ENCODE peak calls at places on chromosomes 13 and 19, in six cellular contexts. P is tibial nerve, S is AG09309, I is endodermal cell, A is foreskin fibroblast, Z is left ventricle myocardium inferior. X is an unnamed sample.

GRCh38 chr19:32914879-32915278 is 45.3 kb upstream of the SLC7A9 start:
- DNase-seq in A (no peak), I (no peak), P (no peak), Z (no peak), S (no peak), X (no peak)

GRCh38 chr13:94387047-94387446 is 92.4 kb downstream of the DCT start:
- DNase-seq in Z (no peak), P (no peak), A (no peak), S (no peak), I (no peak), X (no peak)

GRCh38 chr13:39876258-39876657 is 220.8 kb downstream of the COG6 start:
- DNase-seq in I (no peak), Z (no peak), P (no peak), A (peak; percentile 91), S (peak; percentile 88), X (peak; percentile 83)

GRCh38 chr13:29987340-29987739 is 136.9 kb upstream of the UBL3 start:
- DNase-seq in S (no peak), Z (no peak), A (no peak), I (no peak), P (no peak), X (no peak)

GRCh38 chr19:46025825-46026224 is 3.0 kb upstream of the PGLYRP1 start:
- DNase-seq in A (no peak), Z (no peak), P (no peak), I (no peak), S (no peak), X (no peak)

GRCh38 chr19:55276720-55277430 is 3.0 kb downstream of the HSPBP1 start:
- DNase-seq in Z (no peak), S (no peak), P (no peak), A (no peak), I (no peak), X (no peak)

GRCh38 chr13:30615851-30616311 is 1.8 kb upstream of the USPL1 start:
- DNase-seq in I (no peak), P (no peak), A (no peak), S (peak; percentile 10), Z (no peak), X (no peak)

GRCh38 chr13:47908200-47908902 is 92.7 kb downstream of the SUCLA2 start:
- DNase-seq in Z (no peak), P (no peak), S (no peak), A (no peak), I (no peak), X (peak; percentile 84)

GRCh38 chr13:39433705-39434104 is 169.3 kb downstream of the LHFPL6 start:
- DNase-seq in I (no peak), P (no peak), S (no peak), A (no peak), Z (no peak), X (no peak)

GRCh38 chr19:8334458-8335342 is 8.4 kb downstream of the KANK3 start:
- DNase-seq in P (no peak), S (no peak), Z (peak; percentile 41), I (peak; percentile 91), A (peak; percentile 83), X (peak; percentile 34)

GRCh38 chr19:8333771-8334457 is 9.1 kb downstream of the KANK3 start:
- DNase-seq in I (peak; percentile 82), Z (no peak), A (no peak), P (no peak), S (no peak), X (no peak)

GRCh38 chr19:8336072-8336569 is 6.9 kb downstream of the KANK3 start:
- DNase-seq in I (peak; percentile 59), A (no peak), P (no peak), Z (no peak), S (no peak), X (no peak)

GRCh38 chr19:8336665-8337064 is 6.4 kb downstream of the KANK3 start:
- DNase-seq in I (peak; percentile 29), Z (no peak), S (no peak), A (no peak), P (no peak), X (no peak)

GRCh38 chr19:8335343-8336071 is 7.6 kb downstream of the KANK3 start:
- DNase-seq in I (peak; percentile 86), P (no peak), Z (no peak), S (no peak), A (no peak), X (no peak)
- H3K4me3 ChIP-seq in I (peak overlapping the region; percentile 62), P (no peak overlapping the region), Z (peak overlapping the region; percentile 53), S (no peak overlapping the region), A (no peak overlapping the region), X (no peak overlapping the region)

DNA sequence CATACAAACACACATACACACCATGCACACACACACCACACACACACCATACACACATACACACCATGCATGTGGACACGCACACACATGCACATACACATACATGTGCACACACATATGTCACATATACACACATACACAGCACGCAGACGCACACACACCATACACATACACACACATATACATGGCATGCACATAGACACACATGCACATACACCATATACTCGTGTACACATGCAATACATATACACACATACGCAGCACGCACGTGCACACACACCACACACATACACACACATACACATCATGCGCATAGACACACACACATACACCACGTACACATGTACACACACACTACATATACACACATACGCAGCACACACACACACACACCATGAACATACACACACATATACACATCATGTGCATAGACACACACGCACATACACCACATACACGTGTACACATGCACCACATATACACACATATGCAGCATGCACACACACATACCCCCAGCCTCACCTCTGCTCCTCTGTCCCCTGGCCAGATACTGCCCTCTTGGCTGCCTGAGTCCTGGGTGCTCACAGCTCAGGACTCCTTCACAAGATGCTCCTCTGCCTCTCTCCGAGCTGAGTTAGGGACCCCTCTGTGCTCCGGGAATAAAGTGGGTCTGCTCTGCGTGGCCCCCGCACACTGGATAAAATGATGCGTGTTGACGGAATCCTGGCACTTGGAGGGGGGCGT is 70.9 kb upstream of the ARHGEF7 start:
- DNase-seq in A (no peak), P (no peak), I (no peak), S (no peak), Z (no peak), X (no peak)
- H3K4me3 ChIP-seq in A (no peak overlapping the region), P (no peak overlapping the region), I (no peak overlapping the region), S (no peak overlapping the region), Z (no peak overlapping the region), X (no peak overlapping the region)

GRCh38 chr19:12353375-12353774 is 12.1 kb downstream of the ZNF442 start:
- DNase-seq in A (no peak), S (no peak), I (no peak), P (no peak), Z (no peak), X (no peak)
- H3K4me3 ChIP-seq in A (no peak overlapping the region), S (no peak overlapping the region), I (peak overlapping the region; percentile 35), P (no peak overlapping the region), Z (no peak overlapping the region), X (no peak overlapping the region)

GRCh38 chr19:1857648-1858326 is 5.6 kb downstream of the KLF16 start:
- DNase-seq in Z (no peak), I (no peak), P (no peak), A (no peak), S (no peak), X (no peak)

GRCh38 chr19:1855828-1856255 is 7.5 kb downstream of the KLF16 start:
- DNase-seq in I (peak; percentile 65), P (no peak), Z (no peak), A (no peak), S (no peak), X (no peak)

GRCh38 chr19:1855040-1855827 is 7.0 kb upstream of the REXO1 start:
- DNase-seq in P (peak; percentile 78), A (peak; percentile 92), S (no peak), Z (peak; percentile 93), I (peak; percentile 99), X (peak; percentile 54)

GRCh38 chr19:1856698-1857603 is 6.4 kb downstream of the KLF16 start:
- DNase-seq in I (peak; percentile 91), S (no peak), A (peak; percentile 85), P (peak; percentile 52), Z (peak; percentile 82), X (no peak)

DNA sequence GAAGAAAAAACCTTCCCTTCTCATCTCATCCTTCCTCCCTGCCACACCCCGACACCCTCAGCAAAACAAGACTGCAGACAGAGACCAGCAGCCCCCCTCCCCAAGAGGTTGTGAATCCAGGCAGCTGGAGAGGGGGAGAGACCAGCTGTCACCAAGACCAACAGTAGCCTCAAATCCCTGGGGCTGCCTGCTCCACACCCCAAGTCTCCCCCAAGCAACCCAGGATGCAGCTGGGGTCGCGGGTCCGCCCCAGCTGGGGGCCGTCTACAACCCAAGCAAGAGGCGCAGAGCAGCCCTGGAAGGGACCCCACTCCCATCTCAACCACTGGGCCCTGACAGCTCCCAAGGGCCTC is 7.1 kb downstream of the KLF16 start:
- DNase-seq in I (no peak), S (no peak), P (no peak), A (no peak), Z (no peak), X (no peak)
- H3K4me3 ChIP-seq in I (no peak overlapping the region), S (no peak overlapping the region), P (peak overlapping the region; percentile 49), A (peak overlapping the region; percentile 27), Z (peak overlapping the region; percentile 69), X (peak overlapping the region; percentile 43)

GRCh38 chr19:41530761-41531301 is 45.1 kb upstream of the CEACAM21 start:
- DNase-seq in I (no peak), S (no peak), P (no peak), A (peak; percentile 10), Z (no peak), X (no peak)
- H3K4me3 ChIP-seq in I (no peak overlapping the region), S (no peak overlapping the region), P (no peak overlapping the region), A (no peak overlapping the region), Z (peak overlapping the region; percentile 39), X (no peak overlapping the region)

X was measured in skeletal muscle cell.